ENCODE peak calls at places on chromosome 17, in six cellular contexts. J is iris pigment epithelial cell, N is NCI-H1105 treated with DMSO at 0.1 percent for 48 hours, V is NCI-H82, W is Ammon's horn, G is upper lobe of right lung. U is an unnamed sample.

GRCh38 chr17:74528491-74529199 is 2.6 kb downstream of the CD300LB start:
- DNase-seq in J (no peak), N (no peak), V (no peak), W (peak), G (no peak), U (peak)

GRCh38 chr17:5931611-5932010 is 138.6 kb upstream of the WSCD1 start:
- DNase-seq in J (no peak), N (peak), V (no peak), W (peak), G (no peak), U (no peak)

GRCh38 chr17:145671-146541 is 8.5 kb downstream of the SCGB1C2 start:
- DNase-seq in J (no peak), N (no peak), V (peak), W (no peak), G (peak), U (peak)

GRCh38 chr17:34579017-34579946 is at the start of gene TMEM132E:
- DNase-seq in J (peak), N (peak), V (peak), W (peak), G (peak), U (no peak)

GRCh38 chr17:82775033-82775823 is 23.4 kb downstream of the TBCD start:
- DNase-seq in J (peak), N (peak), V (peak), W (peak), G (peak), U (no peak)

GRCh38 chr17:77208217-77208808 is 67.5 kb downstream of the SEC14L1 start:
- DNase-seq in J (peak), N (peak), V (no peak), W (peak), G (no peak), U (no peak)

GRCh38 chr17:81419333-81419885 is 24.2 kb downstream of the BAHCC1 start:
- DNase-seq in J (peak), N (peak), V (peak), W (peak), G (peak), U (no peak)

GRCh38 chr17:73151888-73152633 is 12.7 kb upstream of the SSTR2 start:
- DNase-seq in J (no peak), N (no peak), V (no peak), W (no peak), G (no peak), U (no peak)

GRCh38 chr17:31802502-31802901 is 56.5 kb downstream of the COPRS start:
- DNase-seq in J (no peak), N (no peak), V (no peak), W (no peak), G (no peak), U (no peak)

GRCh38 chr17:50884354-50885311 is 18.5 kb upstream of the TOB1 start:
- DNase-seq in J (peak), N (no peak), V (no peak), W (no peak), G (no peak), U (no peak)

GRCh38 chr17:29146369-29146972 is 33.7 kb downstream of the MYO18A start:
- DNase-seq in J (no peak), N (no peak), V (no peak), W (no peak), G (no peak), U (no peak)

GRCh38 chr17:57993471-57994365 is 5.7 kb upstream of the VEZF1 start:
- DNase-seq in J (no peak), N (no peak), V (peak), W (no peak), G (no peak), U (no peak)

GRCh38 chr17:53420035-53420641 is 402.6 kb upstream of the KIF2B start:
- DNase-seq in J (no peak), N (no peak), V (no peak), W (no peak), G (no peak), U (no peak)

GRCh38 chr17:38730526-38731379 is 612 bp downstream of the CISD3 start:
- DNase-seq in J (peak), N (peak), V (peak), W (no peak), G (peak), U (no peak)

GRCh38 chr17:77798481-77798880 is 160.0 kb upstream of the TNRC6C start:
- DNase-seq in J (no peak), N (no peak), V (no peak), W (no peak), G (no peak), U (no peak)

GRCh38 chr17:21171309-21171922 is 42.5 kb downstream of the TMEM11 start:
- DNase-seq in J (no peak), N (no peak), V (no peak), W (no peak), G (no peak), U (peak)

GRCh38 chr17:2060681-2061440 is 6.0 kb downstream of the HIC1 start:
- DNase-seq in J (peak), N (no peak), V (no peak), W (no peak), G (no peak), U (no peak)

GRCh38 chr17:4180791-4181190 is 37.8 kb downstream of the CYB5D2 start:
- DNase-seq in J (no peak), N (no peak), V (no peak), W (no peak), G (peak), U (no peak)

GRCh38 chr17:4626734-4627256 is 14.7 kb downstream of the ALOX15 start:
- DNase-seq in J (no peak), N (no peak), V (no peak), W (no peak), G (peak), U (no peak)

GRCh38 chr17:16940116-16940881 is 31.6 kb downstream of the TNFRSF13B start:
- DNase-seq in J (no peak), N (no peak), V (no peak), W (no peak), G (peak), U (no peak)